ENCODE peak calls at places on chromosomes 2 and 18, in eight cellular contexts. U is GM10248, S is A549, R is cardiac muscle cell, A is retinal pigment epithelial cell, J is HL-60, P is GM12878, K is psoas muscle. X is an unnamed sample.

GRCh38 chr2:10120158-10120937 is 2.2 kb upstream of the RRM2 start:
- DNase-seq in A (peak), J (peak), K (peak), U (peak), S (peak), P (peak), R (peak), X (peak)

GRCh38 chr2:158781562-158781961 is 13.6 kb upstream of the DAPL1 start:
- DNase-seq in J (no peak), R (no peak), K (no peak), U (no peak), A (peak), P (no peak), S (no peak), X (no peak)

GRCh38 chr2:223010641-223011040 is 41.3 kb upstream of the KCNE4 start:
- DNase-seq in S (no peak), P (no peak), J (no peak), A (no peak), R (no peak), K (no peak), U (no peak), X (no peak)

GRCh38 chr2:100244881-100245605 is 77.3 kb downstream of the LONRF2 start:
- DNase-seq in K (no peak), J (no peak), R (no peak), A (no peak), P (no peak), U (no peak), S (no peak), X (no peak)

GRCh38 chr2:191018663-191019119 is 4.7 kb upstream of the STAT1 start:
- DNase-seq in S (no peak), P (no peak), R (no peak), K (no peak), A (no peak), U (no peak), J (no peak), X (no peak)

GRCh38 chr2:160477032-160477431 is 16.6 kb downstream of the RBMS1 start:
- DNase-seq in J (no peak), K (no peak), A (no peak), S (no peak), P (no peak), U (no peak), R (no peak), X (no peak)

GRCh38 chr18:31657823-31658669 is 26.3 kb downstream of the B4GALT6 start:
- DNase-seq in K (no peak), J (no peak), R (no peak), U (peak), P (peak), S (no peak), A (no peak), X (no peak)

GRCh38 chr2:26574066-26574899 is 66.9 kb downstream of the CIB4 start:
- DNase-seq in J (no peak), K (no peak), S (no peak), U (no peak), P (no peak), A (no peak), R (no peak), X (peak)

GRCh38 chr2:169768262-169768995 is 30.2 kb upstream of the SSB start:
- DNase-seq in P (no peak), J (no peak), K (peak), S (no peak), R (no peak), A (no peak), U (peak), X (no peak)

GRCh38 chr2:50529600-50530218 is 502.2 kb downstream of the NRXN1 start:
- DNase-seq in R (peak), U (peak), P (no peak), K (no peak), A (peak), J (peak), S (peak), X (no peak)

GRCh38 chr2:217953531-217953932 is 49.3 kb downstream of the TNS1 start:
- DNase-seq in J (no peak), K (no peak), S (no peak), A (no peak), U (no peak), P (no peak), R (peak), X (no peak)

GRCh38 chr2:58634653-58635347 is 393.7 kb upstream of the FANCL start:
- DNase-seq in U (no peak), K (no peak), A (no peak), P (no peak), J (no peak), S (no peak), R (no peak), X (no peak)

GRCh38 chr2:147829106-147829505 is 15.7 kb upstream of the ACVR2A start:
- DNase-seq in K (no peak), P (no peak), R (no peak), U (no peak), J (no peak), A (peak), S (no peak), X (no peak)

GRCh38 chr2:230895536-230896345 is 29.3 kb downstream of the GPR55 start:
- DNase-seq in A (no peak), K (no peak), J (no peak), S (no peak), R (no peak), U (no peak), P (no peak), X (no peak)

GRCh38 chr2:237072067-237072931 is 13.4 kb upstream of the COPS8 start:
- DNase-seq in J (peak), R (peak), K (peak), A (no peak), U (peak), P (no peak), S (peak), X (no peak)

GRCh38 chr2:25881759-25882158 is 3.5 kb upstream of the ASXL2 start:
- DNase-seq in S (no peak), U (no peak), R (no peak), J (no peak), P (no peak), K (no peak), A (no peak), X (no peak)

GRCh38 chr2:46548103-46548486 is 68.7 kb downstream of the TMEM247 start:
- DNase-seq in R (no peak), A (no peak), P (no peak), S (no peak), J (no peak), U (no peak), K (peak), X (no peak)

GRCh38 chr2:219060821-219061791 is at the start of gene IHH:
- DNase-seq in S (no peak), R (peak), K (no peak), U (no peak), A (no peak), P (no peak), J (no peak), X (no peak)

GRCh38 chr18:75544051-75544481 is 116.6 kb upstream of the SMIM21 start:
- DNase-seq in J (no peak), S (no peak), K (no peak), A (no peak), P (no peak), U (no peak), R (no peak), X (no peak)

GRCh38 chr2:127427376-127428056 is 9.3 kb downstream of the PROC start:
- DNase-seq in U (no peak), K (no peak), S (no peak), P (no peak), A (no peak), J (no peak), R (no peak), X (no peak)

GRCh38 chr2:223735659-223736244 is 101.6 kb downstream of the AP1S3 start:
- DNase-seq in J (no peak), S (no peak), P (no peak), K (no peak), A (peak), R (no peak), U (no peak), X (no peak)

GRCh38 chr2:110948027-110948687 is 172.6 kb upstream of the BCL2L11 start:
- DNase-seq in S (no peak), A (no peak), K (no peak), J (no peak), R (peak), P (no peak), U (no peak), X (no peak)

GRCh38 chr2:65662654-65663432 is 230.4 kb upstream of the SPRED2 start:
- DNase-seq in J (no peak), K (no peak), A (no peak), R (no peak), P (no peak), S (no peak), U (no peak), X (no peak)

GRCh38 chr2:103902347-103902746 is 951.6 kb upstream of the POU3F3 start:
- DNase-seq in S (no peak), P (no peak), R (no peak), K (no peak), A (no peak), J (no peak), U (no peak), X (no peak)

GRCh38 chr2:2333076-2333475 is 2.0 kb upstream of the MYT1L start:
- DNase-seq in U (no peak), A (no peak), S (no peak), R (no peak), K (no peak), P (no peak), J (no peak), X (no peak)

GRCh38 chr2:156182132-156182531 is 150.4 kb downstream of the NR4A2 start:
- DNase-seq in J (no peak), K (no peak), R (no peak), S (no peak), P (no peak), A (no peak), U (no peak), X (no peak)

GRCh38 chr2:100222844-100223243 is 80.5 kb upstream of the AFF3 start:
- DNase-seq in S (no peak), P (no peak), J (no peak), R (no peak), A (no peak), U (no peak), K (no peak), X (no peak)

GRCh38 chr2:173298536-173299097 is 56.1 kb upstream of the CDCA7 start:
- DNase-seq in R (no peak), P (no peak), U (no peak), S (no peak), K (no peak), A (no peak), J (no peak), X (no peak)

GRCh38 chr2:106332054-106332453 is 136.2 kb downstream of the RGPD3 start:
- DNase-seq in A (no peak), R (no peak), K (no peak), J (no peak), S (no peak), U (no peak), P (no peak), X (no peak)

GRCh38 chr2:61671561-61672315 is 133.6 kb upstream of the XPO1 start:
- DNase-seq in R (no peak), J (no peak), A (no peak), U (no peak), S (no peak), K (no peak), P (no peak), X (no peak)

GRCh38 chr2:201806442-201806841 is at the start of gene CDK15:
- DNase-seq in U (no peak), S (no peak), A (no peak), P (no peak), R (no peak), J (no peak), K (no peak), X (no peak)
- TF ChIP-seq CTCF in U (no peak), S (no peak), A (no peak), P (no peak), R (no peak), J (no peak), K (no peak), X (no peak)

GRCh38 chr2:235112365-235112764 is 160.5 kb downstream of the SH3BP4 start:
- DNase-seq in J (no peak), P (no peak), K (no peak), U (no peak), S (no peak), R (no peak), A (no peak), X (no peak)

GRCh38 chr2:235105821-235106359 is 154.1 kb downstream of the SH3BP4 start:
- DNase-seq in K (no peak), A (no peak), R (no peak), J (no peak), S (no peak), P (no peak), U (no peak), X (no peak)

GRCh38 chr2:235107640-235107951 is 155.8 kb downstream of the SH3BP4 start:
- DNase-seq in U (no peak), K (no peak), S (no peak), J (no peak), R (no peak), A (no peak), P (no peak), X (no peak)

GRCh38 chr2:235102987-235103386 is 151.2 kb downstream of the SH3BP4 start:
- DNase-seq in R (no peak), A (no peak), U (no peak), S (no peak), P (no peak), K (no peak), J (no peak), X (no peak)

DNA sequence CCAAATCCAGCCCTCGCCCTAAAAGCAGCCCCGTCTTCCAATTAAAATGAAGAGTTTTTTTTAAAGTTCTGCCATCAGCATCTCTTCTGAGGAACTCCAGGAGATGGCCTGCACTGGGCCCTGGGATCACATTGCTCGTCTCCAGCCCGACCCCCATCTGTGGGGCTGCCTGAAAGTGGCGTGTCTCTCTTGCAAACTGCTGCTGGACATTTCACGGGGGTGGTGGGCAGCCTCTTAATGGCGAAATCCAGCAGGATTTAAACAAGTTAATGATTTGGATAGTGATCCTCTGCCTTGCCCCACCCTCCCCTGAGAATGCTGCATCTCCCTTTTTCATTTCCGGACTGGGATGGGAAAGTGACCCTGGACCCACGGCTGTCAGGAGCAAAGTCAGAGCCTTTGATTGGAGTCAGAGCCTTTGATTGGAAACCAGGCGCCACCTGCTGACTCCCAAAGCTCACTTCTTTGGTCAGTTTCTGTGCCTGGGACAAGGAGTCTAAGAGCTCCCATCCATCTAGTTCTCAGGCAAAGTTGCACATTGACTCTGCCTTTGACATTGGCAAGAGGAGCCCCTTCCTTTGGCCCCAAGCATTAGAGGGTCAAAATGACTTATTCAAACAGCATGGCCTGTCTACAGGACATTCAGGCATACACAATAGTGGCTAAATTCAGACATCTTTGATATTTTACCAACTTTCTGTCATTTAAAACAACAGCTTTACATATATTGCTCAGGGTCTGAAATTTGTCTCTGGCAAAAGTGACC is 155.2 kb downstream of the SH3BP4 start:
- DNase-seq in P (no peak), A (no peak), J (no peak), K (peak), R (peak), S (peak), U (peak), X (no peak)
- TF ChIP-seq CTCF in P (peak), A (peak), J (no peak), K (peak), R (peak), S (peak), U (peak), X (peak)

DNA sequence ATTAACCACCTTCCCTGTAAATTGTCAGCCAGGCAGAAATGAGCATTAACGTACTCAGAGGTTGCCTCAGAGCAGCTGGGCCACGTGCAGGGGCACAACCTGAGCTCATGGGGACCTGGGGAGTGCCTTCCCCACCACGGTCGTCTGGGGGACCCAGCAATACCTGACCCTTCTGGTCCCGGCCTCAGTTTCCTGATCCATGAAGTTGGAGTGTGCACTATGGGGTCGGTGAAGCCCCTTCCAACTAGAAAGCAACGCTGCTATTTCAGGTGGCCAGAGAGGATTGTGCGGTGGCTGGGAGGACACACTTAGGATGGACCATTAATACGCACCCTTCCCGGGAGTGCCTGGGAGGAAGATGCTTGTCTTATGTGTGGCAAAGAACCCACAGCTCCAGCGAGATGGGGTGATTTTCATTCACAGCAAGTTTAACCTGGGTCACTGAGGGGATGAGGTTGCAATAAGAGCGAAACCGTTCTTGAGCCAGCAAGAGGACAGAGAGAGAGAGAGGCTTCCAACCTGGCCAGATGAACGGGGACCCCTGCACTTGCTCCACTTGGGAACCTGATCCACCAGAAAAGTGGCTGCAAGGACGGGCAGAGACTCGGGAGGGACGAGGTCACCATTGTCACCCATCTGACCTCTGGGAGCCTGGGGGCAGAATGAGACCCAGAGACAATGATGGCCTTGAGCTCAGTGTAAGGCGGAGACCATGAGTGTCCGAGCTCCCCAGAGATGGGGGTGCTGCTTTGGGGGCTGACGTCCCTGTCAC is 36.2 kb downstream of the NGEF start:
- DNase-seq in J (no peak), R (no peak), A (no peak), P (no peak), K (no peak), S (no peak), U (no peak), X (peak)
- TF ChIP-seq CTCF in J (no peak), R (no peak), A (no peak), P (no peak), K (no peak), S (no peak), U (no peak), X (no peak)

DNA sequence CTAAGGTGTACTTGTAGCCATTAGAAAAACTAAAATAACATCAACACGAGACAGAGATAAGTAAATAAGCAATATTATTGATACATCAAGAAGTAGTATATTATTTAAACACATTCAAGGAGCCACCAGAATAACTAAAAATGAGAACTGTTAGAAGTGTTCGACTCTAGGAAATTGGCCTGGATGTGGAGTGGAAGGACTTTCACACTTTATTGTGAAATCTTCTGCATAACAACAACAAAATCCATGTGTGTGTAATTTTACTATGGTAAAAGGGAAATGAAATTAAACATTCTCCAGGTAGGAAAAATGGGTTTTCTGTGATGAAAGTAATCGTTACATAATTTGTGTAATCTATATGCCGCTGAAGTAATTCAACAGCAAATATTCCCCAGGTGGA is 96.3 kb upstream of the RNF152 start:
- DNase-seq in K (no peak), J (no peak), R (no peak), U (no peak), S (no peak), A (no peak), P (no peak), X (no peak)
- TF ChIP-seq CTCF in K (no peak), J (no peak), R (no peak), U (no peak), S (no peak), A (no peak), P (no peak), X (no peak)

DNA sequence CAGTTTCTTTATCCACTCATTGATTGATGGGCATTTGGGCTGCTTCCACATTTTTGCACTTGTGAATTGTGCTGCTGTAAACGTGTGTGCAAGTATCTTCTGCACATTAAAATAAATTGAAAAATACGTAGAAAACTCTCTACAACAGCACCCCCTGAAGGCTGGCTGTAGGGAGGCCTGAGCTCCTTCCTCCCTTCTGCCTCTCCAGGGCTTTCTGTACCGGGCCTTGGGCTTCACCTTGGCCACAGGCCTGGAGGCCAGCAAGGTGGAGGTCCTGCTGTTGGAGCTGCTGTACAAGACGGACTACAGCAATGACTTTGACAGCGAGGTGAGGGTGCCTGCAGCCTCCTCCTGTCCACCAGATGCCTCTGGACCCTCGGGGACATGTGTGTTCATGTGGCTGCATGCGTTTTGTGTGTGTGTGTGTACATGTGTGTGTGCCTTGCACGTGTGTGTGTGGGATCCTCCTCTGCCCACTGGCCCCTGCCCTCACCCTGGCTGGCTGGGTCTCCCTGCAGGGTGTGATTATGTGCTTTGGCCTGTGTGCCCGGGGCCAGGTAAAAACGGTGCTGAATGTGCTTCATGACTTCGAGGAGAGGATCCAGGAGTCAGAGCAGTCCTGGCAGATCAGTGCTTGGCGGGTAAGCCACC is 29.2 kb downstream of the MROH2A start:
- DNase-seq in P (no peak), S (no peak), A (no peak), R (no peak), U (no peak), J (no peak), K (no peak), X (peak)
- TF ChIP-seq CTCF in P (no peak), S (no peak), A (no peak), R (no peak), U (no peak), J (no peak), K (no peak), X (no peak)

GRCh38 chr2:111952871-111953497 is 54.6 kb downstream of the MERTK start:
- DNase-seq in S (no peak), U (no peak), J (no peak), R (no peak), A (no peak), K (no peak), P (no peak), X (no peak)

GRCh38 chr2:111957872-111958354 is 59.5 kb downstream of the MERTK start:
- DNase-seq in A (no peak), J (no peak), P (no peak), S (no peak), R (no peak), K (no peak), U (no peak), X (no peak)

GRCh38 chr2:111954602-111955332 is 56.4 kb downstream of the MERTK start:
- DNase-seq in J (no peak), R (peak), A (no peak), K (peak), U (no peak), S (no peak), P (no peak), X (no peak)

GRCh38 chr2:111961663-111962062 is 63.3 kb downstream of the MERTK start:
- DNase-seq in K (no peak), P (no peak), A (no peak), R (no peak), U (no peak), J (no peak), S (no peak), X (no peak)

DNA sequence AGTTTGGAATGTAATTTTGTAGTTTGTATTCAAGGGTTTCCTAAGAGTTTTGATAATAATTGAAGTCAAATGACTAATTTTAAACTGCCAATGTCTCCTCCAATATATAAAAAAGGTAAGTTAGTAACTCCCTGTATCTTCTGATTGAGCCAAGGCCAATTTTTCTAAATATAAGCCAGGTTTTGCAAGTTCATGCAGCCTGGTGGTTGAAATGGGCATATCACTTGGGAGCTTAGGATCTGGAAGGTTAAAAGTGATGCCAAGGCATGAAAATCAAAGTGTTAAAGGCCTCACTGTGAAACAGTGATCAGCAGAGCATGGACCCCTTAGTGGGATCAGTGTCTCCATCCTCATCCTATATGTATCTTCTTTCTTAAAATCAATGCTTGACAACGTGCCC is 60.5 kb downstream of the MERTK start:
- DNase-seq in S (no peak), R (no peak), K (no peak), P (no peak), A (no peak), U (no peak), J (no peak), X (no peak)
- TF ChIP-seq CTCF in S (no peak), R (no peak), K (no peak), P (no peak), A (peak), U (no peak), J (no peak), X (peak)